ENCODE peak calls at places on chromosomes 12 and 14, in eight cellular contexts. O is AG04449, Y is K562, V is ovary, U is esophagus squamous epithelium, J is fibroblast of villous mesenchyme, Z is fibroblast of mammary gland, A is lower lobe of right lung. I is an unnamed sample.

GRCh38 chr12:3215410-3215975 is 138.3 kb downstream of the TSPAN9 start:
- DNase-seq in O (no peak), Y (no peak), V (no peak), U (no peak), J (no peak), Z (no peak), A (no peak), I (no peak)

GRCh38 chr12:96719671-96720362 is 187.2 kb upstream of the NEDD1 start:
- DNase-seq in O (no peak), Y (no peak), V (no peak), U (no peak), J (peak), Z (peak), A (no peak), I (no peak)

GRCh38 chr14:57530571-57530970 is 36.9 kb upstream of the CCDC198 start:
- DNase-seq in O (no peak), Y (no peak), V (no peak), U (no peak), J (no peak), Z (no peak), A (no peak), I (no peak)

GRCh38 chr14:55665067-55665700 is 85.2 kb downstream of the KTN1 start:
- DNase-seq in O (no peak), Y (no peak), V (no peak), U (no peak), J (no peak), Z (no peak), A (no peak), I (no peak)

GRCh38 chr12:88339254-88339949 is 197.3 kb downstream of the TMTC3 start:
- DNase-seq in O (no peak), Y (no peak), V (no peak), U (no peak), J (peak), Z (peak), A (no peak), I (peak)

GRCh38 chr14:75328575-75328974 is 49.9 kb downstream of the FOS start:
- DNase-seq in O (no peak), Y (no peak), V (no peak), U (no peak), J (no peak), Z (no peak), A (no peak), I (no peak)

GRCh38 chr12:94071258-94071657 is 77.1 kb upstream of the PLXNC1 start:
- DNase-seq in O (no peak), Y (no peak), V (no peak), U (no peak), J (no peak), Z (no peak), A (no peak), I (no peak)

GRCh38 chr14:45716506-45716905 is 463.5 kb upstream of the MIS18BP1 start:
- DNase-seq in O (no peak), Y (no peak), V (no peak), U (no peak), J (no peak), Z (peak), A (no peak), I (no peak)

GRCh38 chr12:121590476-121591143 is 9.8 kb upstream of the KDM2B start:
- DNase-seq in O (no peak), Y (no peak), V (no peak), U (no peak), J (peak), Z (peak), A (no peak), I (peak)

GRCh38 chr14:64364907-64365306 is 23.2 kb upstream of the MTHFD1 start:
- DNase-seq in O (no peak), Y (no peak), V (no peak), U (no peak), J (peak), Z (peak), A (no peak), I (no peak)

GRCh38 chr12:53659609-53660008 is 16.3 kb downstream of the ATP5MC2 start:
- DNase-seq in O (no peak), Y (no peak), V (no peak), U (no peak), J (peak), Z (peak), A (no peak), I (no peak)

GRCh38 chr12:104197264-104197663 is 18.3 kb upstream of the TXNRD1 start:
- DNase-seq in O (no peak), Y (no peak), V (no peak), U (no peak), J (peak), Z (peak), A (no peak), I (no peak)

GRCh38 chr12:27965411-27965810 is 7.1 kb downstream of the PTHLH start:
- DNase-seq in O (no peak), Y (no peak), V (no peak), U (no peak), J (no peak), Z (peak), A (no peak), I (no peak)

GRCh38 chr12:103928736-103929050 is 1.5 kb upstream of the HSP90B1 start:
- DNase-seq in O (no peak), Y (no peak), V (peak), U (peak), J (no peak), Z (no peak), A (peak), I (no peak)

GRCh38 chr12:55850893-55851292 is 8.2 kb upstream of the MMP19 start:
- DNase-seq in O (no peak), Y (no peak), V (no peak), U (no peak), J (peak), Z (peak), A (no peak), I (no peak)

GRCh38 chr14:47675239-47675488 is 241 bp downstream of the MDGA2 start:
- DNase-seq in O (no peak), Y (no peak), V (no peak), U (no peak), J (no peak), Z (no peak), A (no peak), I (no peak)

GRCh38 chr12:11130999-11131398 is 3.4 kb downstream of the TAS2R30 start:
- DNase-seq in O (no peak), Y (no peak), V (no peak), U (no peak), J (no peak), Z (no peak), A (no peak), I (no peak)

GRCh38 chr12:31387466-31387865 is 61.5 kb upstream of the SINHCAF start:
- DNase-seq in O (no peak), Y (no peak), V (no peak), U (no peak), J (no peak), Z (peak), A (no peak), I (no peak)

GRCh38 chr12:101243074-101243473 is 33.0 kb upstream of the SLC5A8 start:
- DNase-seq in O (no peak), Y (no peak), V (no peak), U (no peak), J (no peak), Z (peak), A (no peak), I (no peak)

GRCh38 chr12:122102331-122102730 is 23.8 kb downstream of the MLXIP start:
- DNase-seq in O (no peak), Y (no peak), V (no peak), U (no peak), J (peak), Z (peak), A (no peak), I (no peak)

GRCh38 chr14:99229654-99230215 is 42.3 kb downstream of the BCL11B start:
- DNase-seq in O (no peak), Y (no peak), V (no peak), U (no peak), J (no peak), Z (no peak), A (no peak), I (no peak)

GRCh38 chr12:93784339-93785086 is 107.3 kb downstream of the CRADD start:
- DNase-seq in O (no peak), Y (no peak), V (peak), U (no peak), J (peak), Z (peak), A (no peak), I (no peak)

GRCh38 chr12:115149685-115150378 is 465.9 kb upstream of the TBX3 start:
- DNase-seq in O (peak), Y (no peak), V (no peak), U (no peak), J (peak), Z (peak), A (no peak), I (peak)

GRCh38 chr12:54437243-54437642 is 18.2 kb upstream of the ITGA5 start:
- DNase-seq in O (no peak), Y (no peak), V (no peak), U (no peak), J (no peak), Z (no peak), A (no peak), I (no peak)

GRCh38 chr12:120466560-120467315 is 2.8 kb downstream of the SRSF9 start:
- DNase-seq in O (no peak), Y (no peak), V (no peak), U (no peak), J (peak), Z (peak), A (no peak), I (no peak)

GRCh38 chr12:56129210-56129691 is 1.2 kb downstream of the ESYT1 start:
- DNase-seq in O (no peak), Y (peak), V (peak), U (no peak), J (peak), Z (peak), A (peak), I (no peak)

GRCh38 chr12:52038447-52038846 is 12.8 kb upstream of the NR4A1 start:
- DNase-seq in O (no peak), Y (no peak), V (peak), U (no peak), J (no peak), Z (peak), A (no peak), I (no peak)

GRCh38 chr14:48331421-48331820 is 656.0 kb upstream of the MDGA2 start:
- DNase-seq in O (no peak), Y (no peak), V (no peak), U (no peak), J (peak), Z (no peak), A (no peak), I (no peak)

GRCh38 chr12:120992989-120993388 is 14.6 kb downstream of the HNF1A start:
- DNase-seq in O (no peak), Y (no peak), V (no peak), U (no peak), J (no peak), Z (no peak), A (no peak), I (no peak)

GRCh38 chr14:67819563-67820411 is at the start of gene RAD51B:
- DNase-seq in O (no peak), Y (peak), V (peak), U (peak), J (peak), Z (peak), A (peak), I (peak)

GRCh38 chr14:64885555-64885954 is 5.8 kb upstream of the SPTB start:
- DNase-seq in O (no peak), Y (no peak), V (no peak), U (no peak), J (no peak), Z (no peak), A (no peak), I (no peak)

GRCh38 chr12:18183141-18183540 is 78.2 kb upstream of the PIK3C2G start:
- DNase-seq in O (no peak), Y (no peak), V (no peak), U (no peak), J (no peak), Z (no peak), A (no peak), I (no peak)

GRCh38 chr12:122031342-122032216 is 9.9 kb downstream of the BCL7A start:
- DNase-seq in O (no peak), Y (peak), V (peak), U (no peak), J (no peak), Z (peak), A (peak), I (no peak)

GRCh38 chr12:108218911-108219310 is 89.8 kb downstream of the WSCD2 start:
- DNase-seq in O (no peak), Y (no peak), V (no peak), U (no peak), J (no peak), Z (no peak), A (no peak), I (no peak)

GRCh38 chr12:4909734-4910501 is at the start of gene KCNA1:
- DNase-seq in O (no peak), Y (no peak), V (no peak), U (no peak), J (no peak), Z (peak), A (no peak), I (no peak)

GRCh38 chr14:45072121-45072520 is 11.8 kb upstream of the PRPF39 start:
- DNase-seq in O (no peak), Y (no peak), V (no peak), U (no peak), J (peak), Z (no peak), A (no peak), I (no peak)

GRCh38 chr12:93442411-93443340 is 929 bp upstream of the UBE2N start:
- DNase-seq in O (no peak), Y (no peak), V (no peak), U (no peak), J (no peak), Z (peak), A (no peak), I (no peak)

GRCh38 chr12:39805651-39806050 is 186.0 kb upstream of the ABCD2 start:
- DNase-seq in O (no peak), Y (no peak), V (no peak), U (no peak), J (no peak), Z (no peak), A (no peak), I (no peak)

GRCh38 chr14:75059642-75060041 is 4.2 kb downstream of the ACYP1 start:
- DNase-seq in O (no peak), Y (no peak), V (no peak), U (no peak), J (peak), Z (no peak), A (no peak), I (peak)

GRCh38 chr12:57551637-57552305 is 1.9 kb downstream of the KIF5A start:
- DNase-seq in O (no peak), Y (no peak), V (no peak), U (no peak), J (no peak), Z (no peak), A (no peak), I (no peak)

GRCh38 chr12:57548488-57548887 is 1.4 kb upstream of the KIF5A start:
- DNase-seq in O (no peak), Y (no peak), V (no peak), U (no peak), J (no peak), Z (no peak), A (no peak), I (no peak)

GRCh38 chr12:57549203-57549908 is 488 bp upstream of the KIF5A start:
- DNase-seq in O (no peak), Y (no peak), V (no peak), U (no peak), J (no peak), Z (no peak), A (no peak), I (no peak)

GRCh38 chr12:57550628-57551549 is 1.0 kb downstream of the KIF5A start:
- DNase-seq in O (no peak), Y (no peak), V (no peak), U (no peak), J (no peak), Z (no peak), A (no peak), I (no peak)

GRCh38 chr12:57549909-57550627 is at the start of gene KIF5A:
- DNase-seq in O (no peak), Y (peak), V (no peak), U (no peak), J (no peak), Z (no peak), A (peak), I (no peak)
- TF ChIP-seq CTCF in O (no peak), Y (no peak), V (no peak), U (no peak), J (no peak), Z (no peak), A (no peak), I (no peak)

GRCh38 chr12:7107181-7108041 is 1.6 kb downstream of the C1RL start:
- DNase-seq in O (no peak), Y (no peak), V (no peak), U (no peak), J (peak), Z (no peak), A (no peak), I (no peak)
- H3K4me3 ChIP-seq in O (peak), Y (peak), V (peak), U (peak), J (peak), Z (peak), A (peak), I (peak)

GRCh38 chr14:93921001-93921797 is 5.9 kb upstream of the FAM181A start:
- DNase-seq in O (no peak), Y (no peak), V (no peak), U (no peak), J (no peak), Z (no peak), A (no peak), I (no peak)
- TF ChIP-seq CTCF in O (no peak), Y (no peak), V (no peak), U (no peak), J (no peak), Z (no peak), A (no peak), I (no peak)

GRCh38 chr14:63328787-63329737 is 10.3 kb upstream of the GPHB5 start:
- DNase-seq in O (no peak), Y (no peak), V (no peak), U (no peak), J (no peak), Z (no peak), A (no peak), I (no peak)
- H3K4me3 ChIP-seq in O (no peak), Y (no peak), V (no peak), U (no peak), J (no peak), Z (no peak), A (no peak), I (no peak)

GRCh38 chr14:23306412-23307145 is at the start of gene BCL2L2:
- DNase-seq in O (no peak), Y (peak), V (peak), U (no peak), J (peak), Z (peak), A (peak), I (peak)
- TF ChIP-seq CTCF in O (no peak), Y (no peak), V (no peak), U (no peak), J (no peak), Z (no peak), A (no peak), I (no peak)